ENCODE peak calls at places on chromosomes 7 and 10, in six cellular contexts. One of them, this sample, is unnamed. For H3K27me3, the result is how much of the 10 kb centered on the place peaks cover.

GRCh38 chr7:128112781-128113221 is 81.6 kb upstream of the LRRC4 start:
- DNase-seq in IMR-90: no peak
- DNase-seq in trophoblast cell: no peak
- DNase-seq in mesenchymal stem cell: no peak
- DNase-seq in H1: no peak
- DNase-seq in neuronal stem cell: no peak
- DNase-seq in this sample: no peak

GRCh38 chr7:48089415-48089975 is 430 bp downstream of the UPP1 start:
- DNase-seq in H1: no peak
- DNase-seq in IMR-90: no peak
- DNase-seq in trophoblast cell: no peak
- DNase-seq in neuronal stem cell: no peak
- DNase-seq in mesenchymal stem cell: no peak
- DNase-seq in this sample: peak

GRCh38 chr7:33494473-33494872 is 365.1 kb downstream of the BBS9 start:
- DNase-seq in mesenchymal stem cell: no peak
- DNase-seq in IMR-90: peak
- DNase-seq in H1: no peak
- DNase-seq in neuronal stem cell: no peak
- DNase-seq in trophoblast cell: no peak
- DNase-seq in this sample: no peak

GRCh38 chr7:26860361-26860760 is 4.0 kb downstream of the SKAP2 start:
- DNase-seq in mesenchymal stem cell: no peak
- DNase-seq in IMR-90: no peak
- DNase-seq in H1: no peak
- DNase-seq in trophoblast cell: no peak
- DNase-seq in neuronal stem cell: no peak
- DNase-seq in this sample: no peak

GRCh38 chr7:95104739-95105138 is 197.3 kb downstream of the PPP1R9A start:
- DNase-seq in IMR-90: no peak
- DNase-seq in neuronal stem cell: no peak
- DNase-seq in mesenchymal stem cell: peak
- DNase-seq in H1: no peak
- DNase-seq in trophoblast cell: peak
- DNase-seq in this sample: no peak

GRCh38 chr7:30612658-30613265 is 18.1 kb downstream of the GARS1 start:
- DNase-seq in trophoblast cell: no peak
- DNase-seq in mesenchymal stem cell: no peak
- DNase-seq in IMR-90: peak
- DNase-seq in neuronal stem cell: no peak
- DNase-seq in H1: no peak
- DNase-seq in this sample: no peak

GRCh38 chr10:7717767-7718166 is 14.7 kb downstream of the ITIH2 start:
- DNase-seq in neuronal stem cell: no peak
- DNase-seq in mesenchymal stem cell: no peak
- DNase-seq in trophoblast cell: no peak
- DNase-seq in IMR-90: no peak
- DNase-seq in H1: no peak
- DNase-seq in this sample: no peak

GRCh38 chr10:88390041-88390440 is 193.1 kb downstream of the RNLS start:
- DNase-seq in trophoblast cell: no peak
- DNase-seq in H1: no peak
- DNase-seq in IMR-90: no peak
- DNase-seq in neuronal stem cell: no peak
- DNase-seq in mesenchymal stem cell: no peak
- DNase-seq in this sample: no peak

GRCh38 chr7:129843365-129843898 is 109.3 kb downstream of the UBE2H start:
- DNase-seq in neuronal stem cell: no peak
- DNase-seq in trophoblast cell: no peak
- DNase-seq in H1: no peak
- DNase-seq in IMR-90: no peak
- DNase-seq in mesenchymal stem cell: no peak
- DNase-seq in this sample: peak

GRCh38 chr7:84654287-84654686 is 459.7 kb upstream of the SEMA3A start:
- DNase-seq in H1: no peak
- DNase-seq in IMR-90: no peak
- DNase-seq in trophoblast cell: no peak
- DNase-seq in mesenchymal stem cell: no peak
- DNase-seq in neuronal stem cell: no peak
- DNase-seq in this sample: no peak

GRCh38 chr10:121352456-121352855 is 245.8 kb downstream of the FGFR2 start:
- DNase-seq in IMR-90: no peak
- DNase-seq in neuronal stem cell: no peak
- DNase-seq in mesenchymal stem cell: no peak
- DNase-seq in H1: no peak
- DNase-seq in trophoblast cell: peak
- DNase-seq in this sample: no peak

GRCh38 chr10:110209926-110210662 is 2.7 kb downstream of the MXI1 start:
- DNase-seq in trophoblast cell: peak
- DNase-seq in neuronal stem cell: no peak
- DNase-seq in IMR-90: peak
- DNase-seq in mesenchymal stem cell: peak
- DNase-seq in H1: peak
- DNase-seq in this sample: peak

GRCh38 chr10:127991543-127992255 is 84.8 kb downstream of the PTPRE start:
- DNase-seq in IMR-90: no peak
- DNase-seq in neuronal stem cell: no peak
- DNase-seq in H1: no peak
- DNase-seq in trophoblast cell: no peak
- DNase-seq in mesenchymal stem cell: peak
- DNase-seq in this sample: no peak

GRCh38 chr10:25174461-25175230 is at the start of gene GPR158:
- DNase-seq in mesenchymal stem cell: peak
- DNase-seq in neuronal stem cell: peak
- DNase-seq in H1: peak
- DNase-seq in IMR-90: peak
- DNase-seq in trophoblast cell: peak
- DNase-seq in this sample: peak

DNA sequence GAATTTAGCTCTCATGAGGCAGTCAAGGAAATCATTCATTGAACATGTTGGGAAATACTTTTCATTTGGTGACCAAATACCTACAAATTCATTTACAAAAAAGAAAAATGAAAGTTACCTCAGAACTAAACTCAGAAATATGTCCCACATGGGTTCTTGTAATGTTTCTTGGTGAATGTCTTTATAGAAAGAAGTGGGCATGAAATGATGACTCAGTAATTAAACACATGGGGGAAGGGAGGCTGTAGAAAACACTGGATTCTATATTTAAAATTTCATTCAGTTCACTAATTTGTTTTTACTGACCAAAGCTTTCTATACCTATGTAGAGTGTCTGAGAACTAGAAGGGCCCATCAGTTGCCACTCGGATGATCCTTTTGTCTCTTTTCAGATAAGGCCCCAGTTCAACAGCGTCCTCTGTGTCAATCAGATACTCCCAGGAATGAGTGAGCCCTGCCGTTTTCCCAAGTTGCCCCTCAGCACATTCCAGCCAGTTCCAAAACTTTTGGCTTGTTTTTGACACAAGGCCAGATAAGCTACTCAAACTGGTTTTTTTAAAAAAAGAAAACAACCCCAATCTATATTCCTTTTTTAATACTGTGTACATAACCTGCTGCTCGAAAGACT is 49.3 kb upstream of the AGBL3 start:
- DNase-seq in mesenchymal stem cell: no peak
- DNase-seq in H1: no peak
- DNase-seq in neuronal stem cell: peak
- DNase-seq in trophoblast cell: no peak
- DNase-seq in IMR-90: no peak
- DNase-seq in this sample: no peak
- H4K91ac ChIP-seq in mesenchymal stem cell: no peak
- H4K91ac ChIP-seq in H1: no peak
- H4K91ac ChIP-seq in neuronal stem cell: no peak
- H4K91ac ChIP-seq in trophoblast cell: no peak
- H4K91ac ChIP-seq in IMR-90: no peak
- H4K91ac ChIP-seq in this sample: no peak

DNA sequence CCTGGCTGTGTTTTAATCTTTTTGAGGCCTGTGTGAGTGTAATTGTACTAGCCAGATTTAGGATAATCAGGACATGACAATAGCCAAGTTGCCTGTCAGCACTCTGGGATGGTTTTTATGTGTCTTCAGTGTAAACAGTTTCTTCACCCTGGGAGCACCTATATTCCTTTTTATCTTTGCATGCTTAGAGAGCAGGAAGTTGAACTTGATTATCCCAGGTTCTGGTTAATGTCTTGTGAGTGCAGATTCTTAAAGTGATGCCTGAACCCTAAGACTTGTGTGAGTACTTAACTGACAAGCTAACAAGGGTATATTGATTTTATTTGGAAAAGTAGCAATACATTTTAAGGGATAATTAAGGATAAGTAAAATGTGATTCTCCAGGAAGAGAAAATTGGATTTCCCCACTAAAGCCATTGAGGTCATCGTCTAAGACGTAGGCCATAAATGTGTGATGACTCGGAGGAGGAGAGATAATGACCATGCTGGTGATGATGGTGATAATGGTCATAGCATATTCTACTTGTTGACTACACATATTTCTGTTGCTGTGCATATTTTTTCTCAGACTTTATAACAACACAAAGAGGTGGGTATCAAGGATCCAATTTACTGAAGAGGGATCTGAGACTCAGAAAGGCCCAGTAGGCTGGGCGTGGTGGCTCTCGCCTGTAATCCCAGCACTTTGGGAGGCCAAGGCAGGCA is 234.7 kb downstream of the CAMK1D start:
- DNase-seq in IMR-90: no peak
- DNase-seq in mesenchymal stem cell: no peak
- DNase-seq in trophoblast cell: peak
- DNase-seq in neuronal stem cell: no peak
- DNase-seq in H1: no peak
- DNase-seq in this sample: no peak
- H3K4me2 ChIP-seq in IMR-90: no peak
- H3K4me2 ChIP-seq in mesenchymal stem cell: no peak
- H3K4me2 ChIP-seq in trophoblast cell: no peak
- H3K4me2 ChIP-seq in neuronal stem cell: no peak
- H3K4me2 ChIP-seq in H1: no peak
- H3K4me2 ChIP-seq in this sample: no peak

DNA sequence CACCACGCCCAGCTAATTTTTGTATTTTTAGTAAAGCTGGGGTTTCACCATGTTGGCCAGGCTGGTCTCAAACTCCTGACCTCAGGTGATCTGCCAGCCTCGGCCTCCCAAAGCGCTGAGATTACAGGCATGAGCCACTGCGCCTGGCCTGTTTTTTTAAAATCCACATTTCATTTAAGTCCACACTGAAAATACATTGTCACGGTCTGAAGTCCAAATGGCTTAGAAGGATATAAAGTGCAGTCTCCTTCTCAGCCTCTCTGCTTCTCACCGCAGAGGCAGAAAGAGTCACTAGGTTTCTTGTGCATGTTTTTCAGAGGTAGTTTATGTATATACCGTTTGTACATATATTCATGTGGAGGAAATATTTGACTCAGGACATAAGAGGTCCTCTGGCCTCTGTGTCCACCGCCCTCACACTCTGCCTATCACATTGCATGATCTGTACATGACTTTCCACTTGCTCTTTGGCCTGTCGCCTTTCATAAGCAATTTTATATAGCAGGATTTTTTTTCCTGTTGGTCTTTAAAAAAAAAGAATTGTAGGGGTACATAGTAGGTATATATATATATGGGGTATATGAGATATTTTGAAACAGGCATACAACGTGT is 42.9 kb downstream of the BLNK start:
- DNase-seq in neuronal stem cell: no peak
- DNase-seq in mesenchymal stem cell: no peak
- DNase-seq in trophoblast cell: no peak
- DNase-seq in H1: no peak
- DNase-seq in IMR-90: no peak
- DNase-seq in this sample: no peak
- H3K27me3 ChIP-seq in neuronal stem cell: under half
- H3K27me3 ChIP-seq in mesenchymal stem cell: under half
- H3K27me3 ChIP-seq in trophoblast cell: under half
- H3K27me3 ChIP-seq in H1: under half
- H3K27me3 ChIP-seq in IMR-90: under half
- H3K27me3 ChIP-seq in this sample: under half

GRCh38 chr7:37901236-37901827 is 15.3 kb downstream of the SFRP4 start:
- DNase-seq in neuronal stem cell: peak
- DNase-seq in trophoblast cell: no peak
- DNase-seq in mesenchymal stem cell: peak
- DNase-seq in IMR-90: peak
- DNase-seq in H1: no peak
- DNase-seq in this sample: no peak
- H4K91ac ChIP-seq in neuronal stem cell: no peak
- H4K91ac ChIP-seq in trophoblast cell: no peak
- H4K91ac ChIP-seq in mesenchymal stem cell: no peak
- H4K91ac ChIP-seq in IMR-90: no peak
- H4K91ac ChIP-seq in H1: no peak
- H4K91ac ChIP-seq in this sample: no peak

GRCh38 chr7:4233621-4234497 is 448.2 kb upstream of the FOXK1 start:
- DNase-seq in IMR-90: no peak
- DNase-seq in trophoblast cell: no peak
- DNase-seq in H1: no peak
- DNase-seq in neuronal stem cell: no peak
- DNase-seq in mesenchymal stem cell: no peak
- DNase-seq in this sample: no peak
- H3K4me2 ChIP-seq in IMR-90: no peak
- H3K4me2 ChIP-seq in trophoblast cell: no peak
- H3K4me2 ChIP-seq in H1: no peak
- H3K4me2 ChIP-seq in neuronal stem cell: no peak
- H3K4me2 ChIP-seq in mesenchymal stem cell: no peak
- H3K4me2 ChIP-seq in this sample: no peak

GRCh38 chr10:99522511-99523250 is 10.1 kb upstream of the NKX2-3 start:
- DNase-seq in IMR-90: no peak
- DNase-seq in H1: peak
- DNase-seq in mesenchymal stem cell: peak
- DNase-seq in trophoblast cell: no peak
- DNase-seq in neuronal stem cell: no peak
- DNase-seq in this sample: peak
- H3K27me3 ChIP-seq in IMR-90: half or more
- H3K27me3 ChIP-seq in H1: half or more
- H3K27me3 ChIP-seq in mesenchymal stem cell: half or more
- H3K27me3 ChIP-seq in trophoblast cell: under half
- H3K27me3 ChIP-seq in neuronal stem cell: half or more
- H3K27me3 ChIP-seq in this sample: half or more

GRCh38 chr10:85992324-85992723 is 374.3 kb downstream of the GRID1 start:
- DNase-seq in H1: no peak
- DNase-seq in mesenchymal stem cell: no peak
- DNase-seq in neuronal stem cell: no peak
- DNase-seq in IMR-90: no peak
- DNase-seq in trophoblast cell: no peak
- DNase-seq in this sample: no peak

GRCh38 chr10:85993840-85994507 is 372.6 kb downstream of the GRID1 start:
- DNase-seq in mesenchymal stem cell: no peak
- DNase-seq in H1: no peak
- DNase-seq in neuronal stem cell: no peak
- DNase-seq in trophoblast cell: no peak
- DNase-seq in IMR-90: no peak
- DNase-seq in this sample: no peak

GRCh38 chr10:85997544-85997943 is 369.1 kb downstream of the GRID1 start:
- DNase-seq in IMR-90: no peak
- DNase-seq in mesenchymal stem cell: no peak
- DNase-seq in trophoblast cell: no peak
- DNase-seq in H1: no peak
- DNase-seq in neuronal stem cell: no peak
- DNase-seq in this sample: no peak

GRCh38 chr10:85993140-85993539 is 373.5 kb downstream of the GRID1 start:
- DNase-seq in trophoblast cell: no peak
- DNase-seq in neuronal stem cell: no peak
- DNase-seq in mesenchymal stem cell: no peak
- DNase-seq in IMR-90: no peak
- DNase-seq in H1: no peak
- DNase-seq in this sample: no peak

GRCh38 chr10:85995791-85996190 is 370.8 kb downstream of the GRID1 start:
- DNase-seq in IMR-90: peak
- DNase-seq in H1: no peak
- DNase-seq in neuronal stem cell: no peak
- DNase-seq in trophoblast cell: no peak
- DNase-seq in mesenchymal stem cell: no peak
- DNase-seq in this sample: no peak
- H4K91ac ChIP-seq in IMR-90: no peak
- H4K91ac ChIP-seq in H1: no peak
- H4K91ac ChIP-seq in neuronal stem cell: no peak
- H4K91ac ChIP-seq in trophoblast cell: no peak
- H4K91ac ChIP-seq in mesenchymal stem cell: no peak
- H4K91ac ChIP-seq in this sample: no peak

This sample was measured in H9.